ENCODE peak calls at places on chromosomes 12 and 14, in four cellular contexts. B is A549, L is GM12878, T is K562. N is an unnamed sample.

GRCh38 chr14:101078892-101079221 is 175.3 kb upstream of the RTL1 start:
- DNase-seq in B (no peak), L (no peak), T (no peak), N (no peak)

GRCh38 chr12:123070267-123071081 is 80.4 kb downstream of the PITPNM2 start:
- DNase-seq in B (no peak), L (no peak), T (no peak), N (no peak)

GRCh38 chr12:130307859-130308258 is 29.8 kb upstream of the PIWIL1 start:
- DNase-seq in B (no peak), L (no peak), T (no peak), N (no peak)

GRCh38 chr12:6964605-6965025 is 5.8 kb downstream of the PHB2 start:
- DNase-seq in B (no peak), L (no peak), T (no peak), N (no peak)

GRCh38 chr12:64890873-64891468 is 66.5 kb downstream of the TBC1D30 start:
- DNase-seq in B (peak), L (no peak), T (peak), N (peak)

GRCh38 chr12:124796303-124796957 is 67.2 kb downstream of the SCARB1 start:
- DNase-seq in B (no peak), L (no peak), T (no peak), N (no peak)

GRCh38 chr14:103023881-103024473 is 33.4 kb downstream of the CDC42BPB start:
- DNase-seq in B (no peak), L (no peak), T (no peak), N (no peak)

GRCh38 chr12:120199595-120200306 is 1.2 kb downstream of the RPLP0 start:
- DNase-seq in B (no peak), L (no peak), T (no peak), N (no peak)

GRCh38 chr14:71193663-71194062 is 286.4 kb downstream of the PCNX1 start:
- DNase-seq in B (no peak), L (no peak), T (no peak), N (no peak)

GRCh38 chr12:30909721-30910350 is 16.7 kb upstream of the TSPAN11 start:
- DNase-seq in B (no peak), L (no peak), T (no peak), N (no peak)

GRCh38 chr14:104870368-104871144 is 5.5 kb downstream of the CEP170B start:
- DNase-seq in B (no peak), L (no peak), T (peak), N (peak)

GRCh38 chr14:44369401-44370123 is 137.5 kb downstream of the FSCB start:
- DNase-seq in B (no peak), L (no peak), T (no peak), N (no peak)

GRCh38 chr12:57069522-57069921 is 9.1 kb downstream of the NEMP1 start:
- DNase-seq in B (peak), L (no peak), T (peak), N (peak)

GRCh38 chr14:68248481-68249255 is 429.1 kb downstream of the RAD51B start:
- DNase-seq in B (peak), L (peak), T (no peak), N (peak)

GRCh38 chr12:108442077-108442476 is 73.0 kb upstream of the FICD start:
- DNase-seq in B (no peak), L (no peak), T (no peak), N (no peak)

GRCh38 chr12:123801573-123802178 is 39.6 kb downstream of the DNAH10 start:
- DNase-seq in B (peak), L (no peak), T (no peak), N (no peak)

GRCh38 chr14:57493467-57494181 is at the start of gene CCDC198:
- DNase-seq in B (peak), L (peak), T (no peak), N (peak)

GRCh38 chr14:21264025-21264801 is 5.0 kb downstream of the HNRNPC start:
- DNase-seq in B (no peak), L (peak), T (no peak), N (no peak)

GRCh38 chr14:91350483-91350812 is 67.2 kb downstream of the CCDC88C start:
- DNase-seq in B (no peak), L (no peak), T (no peak), N (no peak)

GRCh38 chr12:110957159-110957558 is 36.8 kb upstream of the MYL2 start:
- DNase-seq in B (no peak), L (no peak), T (no peak), N (no peak)

GRCh38 chr12:132558861-132559623 is 51.3 kb downstream of the LRCOL1 start:
- DNase-seq in B (no peak), L (no peak), T (no peak), N (no peak)

GRCh38 chr14:36268957-36269734 is 51.3 kb downstream of the MBIP start:
- DNase-seq in B (no peak), L (no peak), T (no peak), N (no peak)

GRCh38 chr12:63163542-63163941 is 12.5 kb upstream of the AVPR1A start:
- DNase-seq in B (no peak), L (no peak), T (no peak), N (no peak)

GRCh38 chr14:34199585-34199984 is 248.7 kb upstream of the EGLN3 start:
- DNase-seq in B (no peak), L (no peak), T (no peak), N (no peak)

GRCh38 chr14:105066285-105067071 is 1.2 kb upstream of the GPR132 start:
- DNase-seq in B (no peak), L (no peak), T (no peak), N (no peak)

GRCh38 chr14:87995500-87996275 is 2.7 kb upstream of the GALC start:
- DNase-seq in B (no peak), L (no peak), T (no peak), N (peak)

GRCh38 chr14:87998414-87998813 is 5.4 kb upstream of the GALC start:
- DNase-seq in B (no peak), L (no peak), T (no peak), N (no peak)

GRCh38 chr14:87996276-87996592 is 3.3 kb upstream of the GALC start:
- DNase-seq in B (no peak), L (no peak), T (no peak), N (peak)

GRCh38 chr14:88002421-88002820 is 2.5 kb upstream of the GPR65 start:
- DNase-seq in B (no peak), L (no peak), T (no peak), N (no peak)

DNA sequence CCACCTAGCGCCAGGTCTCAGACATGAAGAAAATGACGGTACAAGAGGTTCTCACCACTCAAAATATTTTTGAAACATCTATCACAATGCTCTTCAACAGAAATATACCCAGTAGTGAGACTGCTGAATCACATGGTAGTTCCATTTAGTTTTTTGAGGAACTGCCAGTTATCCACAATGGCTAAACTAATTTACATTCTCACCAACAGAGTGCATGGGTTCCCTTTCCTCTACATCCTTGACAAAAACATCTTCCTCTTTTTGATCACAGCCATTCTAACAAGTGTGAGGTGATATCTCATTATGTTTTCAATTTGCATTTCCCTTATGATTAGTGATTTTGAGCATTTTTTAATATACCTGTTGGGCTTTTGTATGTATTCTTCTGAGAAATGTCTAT is 5.7 kb upstream of the GPR65 start:
- DNase-seq in B (no peak), L (no peak), T (no peak), N (no peak)
- TF ChIP-seq POLR2AphosphoS2 in B (no peak), L (no peak), T (no peak), N (no peak)

GRCh38 chr14:63361790-63362189 is 43.1 kb upstream of the GPHB5 start:
- DNase-seq in B (no peak), L (no peak), T (no peak), N (no peak)
- TF ChIP-seq CTCF in B (no peak), L (peak), T (no peak), N (peak)

DNA sequence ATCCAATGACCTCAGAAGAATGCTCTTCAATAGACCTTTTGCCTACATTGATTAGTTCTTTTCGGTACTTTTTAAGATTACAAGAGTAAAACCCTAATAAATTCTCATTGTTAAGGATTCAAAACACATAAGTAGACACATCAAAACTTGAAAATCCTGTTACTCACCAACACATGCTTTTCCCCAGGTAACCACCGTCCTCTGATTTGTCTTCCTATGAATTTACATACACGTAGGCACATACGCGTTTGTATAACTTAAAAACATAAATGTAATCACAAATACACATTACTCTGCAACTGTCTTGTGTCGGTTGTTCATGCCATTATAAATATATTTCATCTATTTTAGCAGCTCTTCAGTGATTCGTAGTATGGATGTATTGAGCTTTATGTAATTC is 910 bp upstream of the WASHC4 start:
- DNase-seq in B (no peak), L (no peak), T (no peak), N (no peak)
- TF ChIP-seq POLR2AphosphoS2 in B (no peak), L (no peak), T (no peak), N (no peak)

GRCh38 chr14:93048843-93049242 is 66.9 kb downstream of the ITPK1 start:
- DNase-seq in B (no peak), L (no peak), T (no peak), N (no peak)
- TF ChIP-seq CTCF in B (no peak), L (no peak), T (no peak), N (no peak)

GRCh38 chr14:74362361-74362915 is 14.2 kb downstream of the VRTN start:
- DNase-seq in B (peak), L (peak), T (peak), N (peak)
- TF ChIP-seq POLR2AphosphoS2 in B (no peak), L (no peak), T (no peak), N (no peak)